ENCODE peak calls at places on chromosomes 13 and 19, in ten cellular contexts. E is uterus, S is testis, G is stomach, H is mammary epithelial cell, X is HCT116, I is brain microvascular endothelial cell, O is tibial artery, C is astrocyte, Z is ovary. J is an unnamed sample.

GRCh38 chr13:45331981-45332830 is 8.8 kb downstream of the TPT1 start:
- DNase-seq in E (no peak), S (no peak), G (no peak), H (peak; percentile 88), X (peak; percentile 85), I (peak; percentile 80), O (no peak), C (peak; percentile 93), Z (no peak), J (no peak)

GRCh38 chr19:41702208-41702651 is 6.2 kb upstream of the CEACAM5 start:
- DNase-seq in E (no peak), S (no peak), G (no peak), H (peak; percentile 30), X (no peak), I (peak; percentile 11), O (no peak), C (peak; percentile 20), Z (no peak), J (no peak)

GRCh38 chr19:482186-483041 is 13.9 kb upstream of the MADCAM1 start:
- DNase-seq in E (no peak), S (no peak), G (no peak), H (no peak), X (no peak), I (no peak), O (no peak), C (no peak), Z (no peak), J (no peak)

GRCh38 chr13:114143806-114144605 is 11.6 kb upstream of the RASA3 start:
- DNase-seq in E (no peak), S (no peak), G (no peak), H (no peak), X (peak; percentile 63), I (no peak), O (peak; percentile 55), C (no peak), Z (peak; percentile 27), J (peak; percentile 50)

GRCh38 chr19:31110331-31110730 is 238.9 kb downstream of the TSHZ3 start:
- DNase-seq in E (peak; percentile 23), S (no peak), G (no peak), H (peak; percentile 27), X (no peak), I (no peak), O (no peak), C (peak; percentile 18), Z (peak; percentile 49), J (no peak)

GRCh38 chr13:34216251-34216650 is 398.3 kb downstream of the RFC3 start:
- DNase-seq in E (no peak), S (no peak), G (no peak), H (no peak), X (no peak), I (no peak), O (no peak), C (no peak), Z (no peak), J (no peak)

GRCh38 chr13:108346376-108346775 is 76.9 kb downstream of the TNFSF13B start:
- DNase-seq in E (no peak), S (no peak), G (no peak), H (no peak), X (no peak), I (no peak), O (no peak), C (no peak), Z (no peak), J (no peak)

GRCh38 chr19:40947114-40947513 is 44.0 kb upstream of the CYP2B6 start:
- DNase-seq in E (no peak), S (no peak), G (no peak), H (no peak), X (no peak), I (no peak), O (no peak), C (no peak), Z (no peak), J (no peak)

GRCh38 chr19:55459950-55460657 is 1.3 kb downstream of the ISOC2 start:
- DNase-seq in E (no peak), S (peak; percentile 53), G (no peak), H (no peak), X (no peak), I (no peak), O (no peak), C (no peak), Z (no peak), J (no peak)

GRCh38 chr19:48724796-48725753 is 5.5 kb upstream of the MAMSTR start:
- DNase-seq in E (peak; percentile 80), S (peak; percentile 65), G (no peak), H (peak; percentile 71), X (peak; percentile 72), I (peak; percentile 88), O (no peak), C (peak; percentile 71), Z (peak; percentile 73), J (peak; percentile 51)

GRCh38 chr19:7063764-7064418 is 5.4 kb upstream of the MBD3L3 start:
- DNase-seq in E (no peak), S (no peak), G (no peak), H (no peak), X (no peak), I (no peak), O (no peak), C (no peak), Z (no peak), J (no peak)

GRCh38 chr13:22090114-22090513 is 419.2 kb downstream of the FGF9 start:
- DNase-seq in E (no peak), S (no peak), G (no peak), H (no peak), X (no peak), I (no peak), O (no peak), C (no peak), Z (no peak), J (no peak)

GRCh38 chr19:39237200-39238184 is 7.3 kb downstream of the IFNL3 start:
- DNase-seq in E (no peak), S (no peak), G (peak; percentile 93), H (peak; percentile 15), X (peak; percentile 3), I (no peak), O (no peak), C (no peak), Z (no peak), J (peak; percentile 91)

GRCh38 chr19:53102701-53103140 is 501 bp downstream of the ZNF160 start:
- DNase-seq in E (peak; percentile 26), S (no peak), G (peak; percentile 29), H (peak; percentile 50), X (no peak), I (peak; percentile 28), O (peak; percentile 72), C (peak; percentile 10), Z (peak; percentile 57), J (peak; percentile 47)

GRCh38 chr13:92187378-92187989 is 789.1 kb downstream of the GPC5 start:
- DNase-seq in E (no peak), S (peak; percentile 23), G (no peak), H (peak; percentile 7), X (no peak), I (peak; percentile 35), O (no peak), C (peak; percentile 29), Z (no peak), J (no peak)

GRCh38 chr19:53879145-53880037 is 2.6 kb upstream of the PRKCG start:
- DNase-seq in E (peak; percentile 91), S (peak; percentile 95), G (peak; percentile 90), H (peak; percentile 75), X (no peak), I (peak; percentile 88), O (peak; percentile 96), C (peak; percentile 66), Z (peak; percentile 97), J (peak; percentile 98)

GRCh38 chr13:94384217-94384905 is 95.1 kb downstream of the DCT start:
- DNase-seq in E (no peak), S (no peak), G (no peak), H (no peak), X (no peak), I (no peak), O (no peak), C (no peak), Z (no peak), J (no peak)

GRCh38 chr19:50233308-50233910 is 30.0 kb downstream of the MYH14 start:
- DNase-seq in E (no peak), S (no peak), G (no peak), H (no peak), X (no peak), I (no peak), O (no peak), C (no peak), Z (no peak), J (no peak)

GRCh38 chr13:96925466-96925865 is 68.8 kb downstream of the OXGR1 start:
- DNase-seq in E (no peak), S (no peak), G (no peak), H (no peak), X (no peak), I (no peak), O (no peak), C (no peak), Z (no peak), J (peak; percentile 28)
- H3K27me3 ChIP-seq in E (no peaks in the 10 kb centered on the region), S (no peaks in the 10 kb centered on the region), G (no peaks in the 10 kb centered on the region), H (no peaks in the 10 kb centered on the region), X (peaks cover 26% of the 10 kb centered on the region), I (no peaks in the 10 kb centered on the region), O (no peaks in the 10 kb centered on the region), C (no peaks in the 10 kb centered on the region), Z (no peaks in the 10 kb centered on the region), J (no peaks in the 10 kb centered on the region)

GRCh38 chr13:61286148-61286745 is 129.4 kb downstream of the PCDH20 start:
- DNase-seq in E (no peak), S (no peak), G (peak; percentile 27), H (no peak), X (peak; percentile 16), I (no peak), O (no peak), C (no peak), Z (no peak), J (peak; percentile 51)
- TF ChIP-seq CTCF in E (no peak), S (no peak), G (no peak), H (no peak), X (peak; percentile 33), I (no peak), O (no peak), C (no peak), Z (no peak), J (peak; percentile 72)

DNA sequence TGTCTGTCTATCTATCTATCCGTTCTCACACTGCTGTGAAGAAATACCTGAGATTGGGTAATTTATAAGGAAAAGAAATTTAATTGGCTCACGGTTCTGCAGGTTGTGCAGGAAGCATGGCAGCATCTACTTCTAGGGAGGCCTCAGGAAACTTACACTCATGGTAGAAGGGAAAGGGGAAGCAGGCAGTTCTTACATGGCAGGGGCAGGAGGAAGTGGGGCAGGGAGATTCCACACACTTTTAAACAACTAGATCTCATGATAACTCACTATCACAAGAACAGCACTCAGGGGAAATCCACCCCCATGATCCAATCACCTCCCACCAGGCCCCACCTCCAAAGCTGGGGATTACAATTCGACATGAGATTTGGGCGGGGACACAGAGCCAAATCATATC is 105.3 kb downstream of the SLC10A2 start:
- DNase-seq in E (no peak), S (no peak), G (no peak), H (no peak), X (no peak), I (no peak), O (no peak), C (no peak), Z (no peak), J (no peak)
- H3K27me3 ChIP-seq in E (no peaks in the 10 kb centered on the region), S (no peaks in the 10 kb centered on the region), G (no peaks in the 10 kb centered on the region), H (no peaks in the 10 kb centered on the region), X (peaks cover 5% of the 10 kb centered on the region), I (no peaks in the 10 kb centered on the region), O (no peaks in the 10 kb centered on the region), C (no peaks in the 10 kb centered on the region), Z (no peaks in the 10 kb centered on the region), J (no peaks in the 10 kb centered on the region)

DNA sequence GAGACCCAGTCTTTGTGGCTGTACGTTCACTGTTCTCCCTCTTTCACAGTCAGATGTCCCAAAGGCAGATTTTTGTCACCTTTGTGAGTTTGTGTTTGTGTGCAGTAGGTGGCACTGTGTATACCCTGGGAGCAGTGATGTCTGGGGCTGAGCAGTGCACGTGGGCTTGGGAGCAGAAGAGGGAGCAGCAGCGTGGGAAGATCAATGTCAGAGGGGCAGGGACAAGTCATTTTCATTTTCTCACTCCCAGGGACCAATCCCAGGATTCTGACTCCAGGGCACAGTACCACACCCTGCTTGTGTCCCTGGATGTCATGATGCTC is 2.0 kb upstream of the PSG6 start:
- DNase-seq in E (no peak), S (no peak), G (no peak), H (no peak), X (no peak), I (no peak), O (no peak), C (no peak), Z (no peak), J (no peak)
- TF ChIP-seq CTCF in E (no peak), S (no peak), G (no peak), H (peak; percentile 1), X (peak; percentile 51), I (no peak), O (no peak), C (no peak), Z (no peak), J (no peak)

J was measured in Caco-2.